ENCODE peak calls at places on chromosomes 6 and 20, in seven cellular contexts. F, H, B, S, N, V and K are unnamed samples.
A peak's percentile ranks its signal among the peaks of the same experiment; 100 is the strongest.

GRCh38 chr6:66278115-66278514 is 571.1 kb upstream of the EYS start:
- DNase-seq in F (no peak), S (no peak), B (no peak), N (no peak), V (no peak), H (no peak), K (no peak)

GRCh38 chr6:168207421-168208175 is 112.0 kb downstream of the DACT2 start:
- DNase-seq in S (no peak), H (no peak), F (no peak), B (no peak), V (no peak), N (no peak), K (no peak)

GRCh38 chr6:50600280-50600679 is 113.0 kb upstream of the TFAP2D start:
- DNase-seq in S (no peak), F (no peak), H (no peak), N (no peak), V (no peak), B (no peak), K (no peak)

GRCh38 chr6:37482356-37483292 is 17.1 kb downstream of the CCDC167 start:
- DNase-seq in N (no peak), B (no peak), S (no peak), H (no peak), F (no peak), V (no peak), K (no peak)

GRCh38 chr6:34051339-34051919 is 94.5 kb downstream of the GRM4 start:
- DNase-seq in H (no peak), B (no peak), S (no peak), N (no peak), F (no peak), V (no peak), K (no peak)

GRCh38 chr6:166413491-166413951 is 30.8 kb upstream of the MPC1 start:
- DNase-seq in F (no peak), S (no peak), B (no peak), V (no peak), H (no peak), N (no peak), K (no peak)

GRCh38 chr6:134519456-134519855 is 201.5 kb upstream of the SGK1 start:
- DNase-seq in V (no peak), B (no peak), F (peak; percentile 11), N (no peak), H (no peak), S (no peak), K (no peak)

GRCh38 chr6:149872233-149872632 is 8.1 kb upstream of the LRP11 start:
- DNase-seq in B (no peak), N (no peak), H (no peak), V (no peak), F (no peak), S (no peak), K (no peak)

GRCh38 chr6:49269190-49269589 is 193.9 kb downstream of the MMUT start:
- DNase-seq in V (no peak), B (no peak), S (peak; percentile 63), H (peak; percentile 72), F (no peak), N (no peak), K (no peak)

GRCh38 chr20:62804021-62804631 is 509 bp upstream of the OGFR start:
- DNase-seq in V (no peak), H (no peak), B (no peak), F (peak; percentile 61), S (peak; percentile 60), N (peak; percentile 64), K (no peak)

GRCh38 chr6:123841067-123841896 is 37.6 kb downstream of the NKAIN2 start:
- DNase-seq in V (no peak), S (no peak), H (no peak), B (no peak), F (no peak), N (no peak), K (no peak)
- TF ChIP-seq EZH2phosphoT487 in V (no peak), S (no peak), H (no peak), B (no peak), F (no peak), N (no peak), K (no peak)

GRCh38 chr20:33918662-33919061 is 75.0 kb upstream of the RALY start:
- DNase-seq in N (no peak), S (no peak), V (no peak), B (no peak), H (no peak), F (no peak), K (no peak)

GRCh38 chr20:33917813-33918525 is 75.7 kb upstream of the RALY start:
- DNase-seq in V (no peak), N (no peak), B (no peak), F (peak; percentile 66), S (no peak), H (no peak), K (no peak)

GRCh38 chr20:33910529-33911327 is 83.0 kb upstream of the RALY start:
- DNase-seq in N (no peak), B (no peak), H (no peak), S (no peak), V (no peak), F (peak; percentile 66), K (peak; percentile 30)

GRCh38 chr20:33915726-33916331 is 77.9 kb upstream of the RALY start:
- DNase-seq in H (peak; percentile 51), F (peak; percentile 58), S (no peak), N (peak; percentile 44), B (peak; percentile 13), V (peak; percentile 65), K (peak; percentile 33)

DNA sequence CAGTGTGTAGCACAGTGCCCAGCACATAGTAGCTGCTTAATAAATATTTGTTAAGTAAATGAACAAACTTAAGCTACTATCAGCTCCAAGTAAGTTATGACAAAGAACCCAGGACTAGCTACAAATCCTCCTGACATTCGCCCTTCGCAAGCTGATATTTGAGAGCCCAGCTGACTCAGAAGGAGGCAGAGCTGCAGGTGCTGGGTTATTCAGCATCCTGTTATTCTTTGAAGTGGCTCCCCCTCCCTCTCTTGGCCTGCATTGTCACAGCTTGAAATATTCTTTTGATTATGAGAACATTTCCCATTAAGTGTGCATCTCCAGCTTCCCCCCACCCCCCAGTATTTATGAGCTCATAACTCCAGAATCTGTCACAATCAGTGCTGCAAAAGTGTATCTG is 78.8 kb upstream of the RALY start:
- DNase-seq in F (peak; percentile 92), S (peak; percentile 32), V (no peak), B (no peak), N (no peak), H (peak; percentile 84), K (no peak)
- TF ChIP-seq EZH2phosphoT487 in F (no peak), S (no peak), V (no peak), B (no peak), N (no peak), H (no peak), K (no peak)

GRCh38 chr20:49717693-49718092 is 4.0 kb upstream of the B4GALT5 start:
- DNase-seq in H (peak; percentile 83), F (no peak), N (no peak), B (peak; percentile 18), V (no peak), S (no peak), K (no peak)
- TF ChIP-seq EZH2phosphoT487 in H (no peak), F (no peak), N (no peak), B (no peak), V (no peak), S (no peak), K (no peak)

GRCh38 chr6:112311950-112312547 is 35.1 kb upstream of the RFPL4B start:
- DNase-seq in B (peak; percentile 41), S (peak; percentile 65), V (peak; percentile 59), F (peak; percentile 4), H (peak; percentile 55), N (peak; percentile 54), K (peak; percentile 32)
- TF ChIP-seq EZH2phosphoT487 in B (no peak), S (no peak), V (no peak), F (no peak), H (no peak), N (no peak), K (no peak)

GRCh38 chr6:15870354-15871043 is 207.7 kb upstream of the DTNBP1 start:
- DNase-seq in N (peak; percentile 4), F (no peak), H (no peak), V (no peak), S (peak; percentile 71), B (no peak), K (no peak)
- TF ChIP-seq EZH2phosphoT487 in N (no peak), F (no peak), H (no peak), V (no peak), S (no peak), B (no peak), K (no peak)

DNA sequence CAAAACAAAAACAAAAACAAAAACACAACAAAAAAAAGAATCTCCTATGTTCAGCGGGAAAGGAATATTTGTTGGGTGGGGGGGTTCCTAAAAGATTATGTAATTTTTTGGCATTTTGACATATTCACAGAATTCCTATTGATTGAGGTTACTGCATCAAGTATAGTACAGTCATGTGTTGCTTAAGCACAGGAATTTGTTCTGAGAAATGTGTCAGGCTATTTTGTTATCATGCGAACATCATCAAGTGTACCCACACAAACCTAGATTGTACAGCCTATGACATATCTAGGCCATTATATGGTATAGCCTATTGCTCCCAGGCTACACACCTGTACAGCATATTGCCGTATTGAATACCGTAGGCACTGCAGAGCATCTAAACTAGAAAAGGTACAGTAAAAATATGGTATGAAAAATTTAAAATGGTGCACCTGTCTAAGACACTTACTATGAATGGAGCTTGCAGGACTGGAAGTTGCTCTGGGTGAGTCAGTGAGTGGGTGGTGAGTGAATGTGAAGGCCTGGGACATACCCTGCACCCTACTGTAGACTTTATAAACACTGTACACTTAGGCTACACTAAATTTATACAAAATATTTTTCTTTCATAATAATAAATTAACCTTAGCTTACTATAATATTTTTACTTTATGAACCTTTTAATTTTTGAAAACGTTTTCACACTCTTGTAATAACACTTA is 110.6 kb downstream of the CDKAL1 start:
- DNase-seq in H (no peak), N (no peak), B (no peak), V (no peak), F (no peak), S (peak; percentile 25), K (no peak)
- TF ChIP-seq EZH2phosphoT487 in H (no peak), N (no peak), B (no peak), V (no peak), F (no peak), S (no peak), K (no peak)

GRCh38 chr6:111818539-111819226 is 54.6 kb downstream of the FYN start:
- DNase-seq in V (no peak), S (peak; percentile 43), H (no peak), N (no peak), F (no peak), B (no peak), K (no peak)
- TF ChIP-seq EZH2phosphoT487 in V (no peak), S (no peak), H (no peak), N (no peak), F (no peak), B (no peak), K (no peak)